ENCODE peak calls at places on chromosomes 16 and 17, in four cellular contexts. A is AG04449, B is upper lobe of right lung, Z is cardiac muscle cell. Q is an unnamed sample.
A peak's percentile ranks its signal among the peaks of the same experiment; 100 is the strongest.

GRCh38 chr16:4323071-4323844 is 7.4 kb downstream of the GLIS2 start:
- DNase-seq in A (no peak), B (peak; percentile 78), Z (no peak), Q (no peak)

GRCh38 chr17:57391076-57391825 is 134.9 kb downstream of the MSI2 start:
- DNase-seq in A (no peak), B (no peak), Z (no peak), Q (no peak)

GRCh38 chr17:83080641-83081560 is 1.5 kb downstream of the METRNL start:
- DNase-seq in A (no peak), B (peak; percentile 84), Z (peak; percentile 49), Q (peak; percentile 35)

GRCh38 chr17:70968302-70968701 is 799.0 kb downstream of the KCNJ2 start:
- DNase-seq in A (no peak), B (no peak), Z (no peak), Q (no peak)

GRCh38 chr17:27602721-27603445 is 28.1 kb upstream of the LGALS9 start:
- DNase-seq in A (no peak), B (peak; percentile 83), Z (peak; percentile 80), Q (peak; percentile 80)

GRCh38 chr16:77696149-77696548 is 26.2 kb upstream of the NUDT7 start:
- DNase-seq in A (no peak), B (no peak), Z (no peak), Q (no peak)

GRCh38 chr17:79612468-79613194 is 1.8 kb upstream of the RBFOX3 start:
- DNase-seq in A (no peak), B (peak; percentile 73), Z (peak; percentile 35), Q (peak; percentile 26)

GRCh38 chr16:89054261-89054661 is 39.4 kb upstream of the ACSF3 start:
- DNase-seq in A (no peak), B (no peak), Z (no peak), Q (no peak)

GRCh38 chr16:85124636-85125346 is 12.5 kb upstream of the CIBAR2 start:
- DNase-seq in A (no peak), B (no peak), Z (no peak), Q (no peak)

GRCh38 chr17:42843358-42843934 is 934 bp upstream of the AOC2 start:
- DNase-seq in A (no peak), B (no peak), Z (peak; percentile 86), Q (peak; percentile 85)

GRCh38 chr16:50316848-50317630 is 50.7 kb downstream of the ADCY7 start:
- DNase-seq in A (no peak), B (no peak), Z (no peak), Q (no peak)

GRCh38 chr16:5903153-5903552 is 805.6 kb upstream of the EEF2KMT start:
- DNase-seq in A (no peak), B (no peak), Z (no peak), Q (no peak)

GRCh38 chr17:5931611-5932010 is 138.6 kb upstream of the WSCD1 start:
- DNase-seq in A (no peak), B (no peak), Z (no peak), Q (no peak)

GRCh38 chr17:30928584-30928983 is 6.8 kb downstream of the ADAP2 start:
- DNase-seq in A (no peak), B (peak; percentile 22), Z (no peak), Q (no peak)

GRCh38 chr17:74466111-74466784 is at the start of gene CD300A:
- DNase-seq in A (no peak), B (peak; percentile 76), Z (no peak), Q (no peak)

GRCh38 chr17:68749742-68750562 is 148.8 kb upstream of the FAM20A start:
- DNase-seq in A (no peak), B (no peak), Z (no peak), Q (no peak)

GRCh38 chr16:88437367-88437964 is 15.6 kb upstream of the ZFPM1 start:
- DNase-seq in A (no peak), B (peak; percentile 83), Z (peak; percentile 43), Q (peak; percentile 35)

GRCh38 chr16:84648595-84649510 is 542 bp downstream of the KLHL36 start:
- DNase-seq in A (no peak), B (peak; percentile 87), Z (peak; percentile 20), Q (no peak)

GRCh38 chr17:48317732-48318131 is 112.3 kb downstream of the SKAP1 start:
- DNase-seq in A (no peak), B (no peak), Z (no peak), Q (no peak)

GRCh38 chr17:48326311-48326710 is 103.7 kb downstream of the SKAP1 start:
- DNase-seq in A (no peak), B (no peak), Z (no peak), Q (no peak)

DNA sequence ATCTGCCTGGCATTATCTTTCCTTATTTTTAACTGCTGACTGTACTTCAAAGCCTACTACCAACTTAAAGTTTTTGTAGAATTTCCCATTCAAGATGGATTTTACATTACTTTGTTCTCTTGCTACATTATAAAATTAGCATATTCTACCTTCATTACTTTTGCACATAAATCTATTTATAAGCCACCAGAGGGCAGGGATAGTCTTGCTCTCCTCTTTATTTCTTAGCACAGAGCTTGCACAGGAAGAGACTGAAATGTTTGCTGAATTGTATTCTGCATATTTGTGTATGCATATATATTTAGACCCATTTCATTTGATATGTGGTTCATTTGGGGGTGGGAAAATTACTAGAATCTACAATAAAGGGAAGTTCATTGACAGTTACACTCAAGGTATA is 108.0 kb downstream of the SKAP1 start:
- DNase-seq in A (no peak), B (no peak), Z (peak; percentile 20), Q (peak; percentile 29)
- TF ChIP-seq CTCF in A (no peak), B (no peak), Z (peak; percentile 26), Q (peak; percentile 24)

GRCh38 chr17:67272312-67273050 is 27.5 kb upstream of the HELZ start:
- DNase-seq in A (no peak), B (no peak), Z (peak; percentile 25), Q (no peak)
- TF ChIP-seq CTCF in A (peak; percentile 25), B (peak; percentile 19), Z (peak; percentile 45), Q (peak; percentile 50)

DNA sequence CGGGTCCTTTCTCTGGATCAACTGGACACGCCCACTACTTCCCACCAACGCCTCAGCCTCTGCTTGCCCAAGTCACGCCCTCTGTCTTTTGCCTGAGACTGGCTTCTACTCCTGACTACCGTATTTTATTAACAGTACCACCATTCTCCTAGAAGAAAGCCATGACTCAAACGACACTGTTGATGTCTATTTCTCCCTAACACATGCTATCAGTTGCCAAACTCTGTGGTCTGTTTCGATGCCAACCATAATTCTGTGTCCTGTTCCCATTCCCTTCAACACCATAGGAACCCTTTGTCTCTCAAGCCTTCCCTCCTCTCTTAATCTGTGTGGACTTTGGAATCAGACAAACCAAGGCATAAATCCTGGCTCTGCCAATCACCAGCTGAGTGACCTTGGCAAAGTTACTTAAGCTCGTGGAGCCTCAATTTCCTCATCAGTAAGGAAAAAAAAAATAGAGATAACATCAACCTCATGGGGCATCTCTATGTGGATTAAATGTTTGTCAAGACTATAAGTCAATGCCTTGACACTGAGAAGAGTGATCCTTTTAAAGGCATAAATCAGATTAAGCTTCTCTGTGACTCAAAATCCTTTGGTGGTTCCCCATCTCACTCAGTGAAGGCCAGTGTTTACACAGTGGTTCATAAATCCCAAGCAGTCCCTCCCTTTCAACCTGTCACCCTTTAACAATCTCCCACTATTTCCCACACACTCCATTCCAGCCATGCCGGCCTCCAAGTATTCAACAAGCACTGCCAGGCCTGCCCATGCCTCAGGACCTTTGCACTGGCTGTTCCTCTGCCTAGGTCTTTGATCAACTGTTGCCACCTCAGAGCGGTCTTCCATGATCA is 45.6 kb downstream of the ERN1 start:
- DNase-seq in A (no peak), B (no peak), Z (peak; percentile 69), Q (peak; percentile 58)
- TF ChIP-seq CTCF in A (no peak), B (no peak), Z (no peak), Q (no peak)

GRCh38 chr17:61144137-61144536 is 255.5 kb upstream of the TBX2 start:
- DNase-seq in A (no peak), B (no peak), Z (peak; percentile 39), Q (peak; percentile 55)
- TF ChIP-seq CTCF in A (no peak), B (no peak), Z (no peak), Q (no peak)

GRCh38 chr17:37844158-37844976 is 79.8 kb upstream of the TBC1D3K start:
- DNase-seq in A (no peak), B (peak; percentile 83), Z (peak; percentile 67), Q (peak; percentile 54)
- TF ChIP-seq CTCF in A (peak; percentile 93), B (peak; percentile 81), Z (peak; percentile 86), Q (peak; percentile 83)

DNA sequence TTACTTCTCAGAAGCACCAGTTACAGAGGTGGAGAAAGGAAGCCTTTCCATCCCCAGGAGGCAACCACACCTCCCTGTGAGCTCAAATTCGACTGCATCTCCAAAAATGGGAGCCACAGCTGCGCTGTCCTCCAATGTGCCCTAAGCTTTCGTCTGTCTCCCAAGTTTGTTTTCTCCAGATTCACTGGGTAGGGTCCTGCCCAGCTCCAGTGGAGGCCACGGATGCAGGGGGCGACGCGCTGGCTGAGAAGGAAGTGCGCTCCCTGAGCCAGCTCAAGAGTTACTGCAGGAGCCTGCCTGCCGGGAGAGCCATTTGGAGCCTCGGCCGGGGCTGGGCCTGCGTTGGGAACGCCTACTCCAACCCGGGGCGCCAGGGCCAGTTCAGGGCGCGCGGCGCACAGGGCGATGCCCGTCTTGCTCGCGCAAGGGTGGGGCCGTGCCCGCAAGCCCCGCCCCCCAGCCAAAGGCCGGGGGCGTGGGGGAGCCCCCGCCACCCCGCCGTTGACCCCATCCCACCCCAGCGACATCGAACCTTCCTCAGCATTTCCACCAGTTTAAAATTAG is 19.5 kb downstream of the SIAH1 start:
- DNase-seq in A (peak; percentile 19), B (peak; percentile 96), Z (peak; percentile 92), Q (peak; percentile 86)
- TF ChIP-seq CTCF in A (peak; percentile 10), B (peak; percentile 22), Z (peak; percentile 16), Q (no peak)

DNA sequence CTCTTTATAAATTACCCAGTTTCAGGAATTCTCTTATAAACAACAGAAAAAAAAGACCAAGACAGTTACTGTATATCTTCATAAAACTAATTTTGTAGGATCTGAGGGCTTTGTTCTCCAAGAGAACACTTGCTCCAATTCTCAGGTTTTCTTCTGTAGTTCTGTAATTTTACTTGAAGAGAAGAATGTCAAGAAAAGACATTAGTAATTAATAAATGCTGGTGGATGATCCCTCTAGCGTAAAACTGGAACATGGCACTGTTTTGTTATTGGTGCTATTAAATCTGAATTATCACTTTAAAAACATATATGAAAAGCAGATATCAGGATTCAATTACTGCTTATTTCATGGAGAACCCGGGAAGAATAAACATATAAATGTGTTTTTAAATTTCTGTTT is 36.5 kb upstream of the CPHXL start:
- DNase-seq in A (no peak), B (no peak), Z (no peak), Q (no peak)
- TF ChIP-seq CTCF in A (no peak), B (no peak), Z (no peak), Q (no peak)

DNA sequence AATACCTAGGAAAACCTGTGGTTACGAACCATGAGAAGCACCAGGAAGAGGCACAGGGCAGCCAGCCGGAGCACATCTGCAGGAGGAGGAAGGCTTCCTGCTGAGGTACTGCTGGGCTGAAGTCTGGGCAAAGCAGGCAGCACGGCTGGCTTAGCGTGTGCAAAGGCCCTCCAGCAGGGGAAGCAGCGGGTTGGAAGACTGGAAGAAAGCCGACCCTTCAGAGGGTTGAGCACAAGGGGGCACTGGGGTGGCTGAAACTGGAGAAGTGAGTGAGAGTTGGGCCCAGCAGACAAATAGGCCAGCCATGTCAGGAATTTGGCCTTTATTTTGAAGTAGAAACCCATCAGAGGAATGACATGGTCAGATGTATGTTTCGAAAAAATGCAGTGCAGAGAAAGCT is 12.1 kb upstream of the HSD3B7 start:
- DNase-seq in A (no peak), B (no peak), Z (no peak), Q (no peak)
- TF ChIP-seq CTCF in A (peak; percentile 32), B (no peak), Z (no peak), Q (peak; percentile 8)

Q was measured in fibroblast of pulmonary artery.